ENCODE peak calls at places on chromosome 19, in five cellular contexts. V, F, Z, J and H are unnamed samples.

GRCh38 chr19:55146648-55147218 is 2.3 kb downstream of the TNNT1 start:
- DNase-seq in V (peak), F (peak), Z (no peak), J (no peak), H (no peak)

GRCh38 chr19:1672769-1673644 is 20.6 kb upstream of the TCF3 start:
- DNase-seq in V (no peak), F (no peak), Z (no peak), J (no peak), H (no peak)

GRCh38 chr19:31962565-31962996 is 382.8 kb upstream of the ZNF507 start:
- DNase-seq in V (no peak), F (no peak), Z (no peak), J (no peak), H (no peak)

GRCh38 chr19:40691421-40692211 is 1.2 kb upstream of the NUMBL start:
- DNase-seq in V (peak), F (peak), Z (no peak), J (no peak), H (no peak)

GRCh38 chr19:7579182-7579581 is 16.5 kb upstream of the CAMSAP3 start:
- DNase-seq in V (no peak), F (no peak), Z (no peak), J (no peak), H (no peak)

GRCh38 chr19:46542428-46543230 is 47.0 kb upstream of the PNMA8B start:
- DNase-seq in V (peak), F (peak), Z (peak), J (peak), H (peak)

GRCh38 chr19:39943586-39943985 is 9.2 kb upstream of the FCGBP start:
- DNase-seq in V (no peak), F (no peak), Z (peak), J (no peak), H (no peak)

GRCh38 chr19:52987221-52987620 is 24.5 kb upstream of the ZNF816 start:
- DNase-seq in V (no peak), F (no peak), Z (no peak), J (no peak), H (no peak)

GRCh38 chr19:13095934-13096890 is 6.4 kb downstream of the LYL1 start:
- DNase-seq in V (peak), F (no peak), Z (no peak), J (no peak), H (no peak)

GRCh38 chr19:13154911-13155471 is 4.8 kb downstream of the IER2 start:
- DNase-seq in V (peak), F (peak), Z (peak), J (peak), H (no peak)

GRCh38 chr19:47351545-47351944 is 2.4 kb downstream of the DHX34 start:
- DNase-seq in V (no peak), F (peak), Z (peak), J (no peak), H (no peak)

GRCh38 chr19:45514376-45515051 is 7.2 kb downstream of the VASP start:
- DNase-seq in V (no peak), F (no peak), Z (peak), J (no peak), H (no peak)

GRCh38 chr19:46606681-46607440 is 5.7 kb downstream of the CALM3 start:
- DNase-seq in V (no peak), F (no peak), Z (no peak), J (no peak), H (no peak)

GRCh38 chr19:46016426-46017094 is 6.3 kb downstream of the PGLYRP1 start:
- DNase-seq in V (peak), F (peak), Z (peak), J (peak), H (no peak)

GRCh38 chr19:13010038-13010991 is 15.0 kb downstream of the NFIX start:
- DNase-seq in V (no peak), F (peak), Z (no peak), J (no peak), H (no peak)

GRCh38 chr19:41849067-41849466 is 4.2 kb downstream of the DMRTC2 start:
- DNase-seq in V (no peak), F (no peak), Z (no peak), J (no peak), H (no peak)

GRCh38 chr19:46753420-46754155 is 7.3 kb upstream of the STRN4 start:
- DNase-seq in V (peak), F (peak), Z (peak), J (no peak), H (no peak)

GRCh38 chr19:55673465-55673864 is 1.6 kb upstream of the EPN1 start:
- DNase-seq in V (no peak), F (no peak), Z (no peak), J (no peak), H (no peak)

GRCh38 chr19:46776927-46777911 is 11.2 kb downstream of the SLC1A5 start:
- DNase-seq in V (peak), F (peak), Z (no peak), J (no peak), H (no peak)

GRCh38 chr19:54905908-54906511 is at the start of gene NCR1:
- DNase-seq in V (no peak), F (no peak), Z (no peak), J (no peak), H (no peak)

GRCh38 chr19:13689050-13689449 is 75.3 kb upstream of the MRI1 start:
- DNase-seq in V (no peak), F (peak), Z (peak), J (no peak), H (no peak)

GRCh38 chr19:39845621-39846175 is 481 bp downstream of the FBL start:
- DNase-seq in V (peak), F (peak), Z (no peak), J (no peak), H (no peak)

GRCh38 chr19:54106716-54107115 is 4.1 kb downstream of the NDUFA3 start:
- DNase-seq in V (no peak), F (no peak), Z (no peak), J (no peak), H (no peak)

GRCh38 chr19:31548941-31549340 is 199.7 kb upstream of the TSHZ3 start:
- DNase-seq in V (peak), F (peak), Z (peak), J (no peak), H (no peak)

GRCh38 chr19:48329167-48329891 is 4.0 kb downstream of the EMP3 start:
- DNase-seq in V (no peak), F (peak), Z (peak), J (no peak), H (no peak)

GRCh38 chr19:40672573-40673299 is 17.7 kb downstream of the NUMBL start:
- DNase-seq in V (no peak), F (no peak), Z (no peak), J (no peak), H (no peak)

GRCh38 chr19:49512970-49513745 is 697 bp downstream of the FCGRT start:
- DNase-seq in V (peak), F (peak), Z (peak), J (no peak), H (no peak)

GRCh38 chr19:38699027-38699346 is 45.3 kb downstream of the CAPN12 start:
- DNase-seq in V (no peak), F (no peak), Z (no peak), J (no peak), H (no peak)
- H3K27ac ChIP-seq in V (no peak), F (no peak), Z (peak), J (peak), H (peak)

GRCh38 chr19:35216833-35217707 is 11.5 kb downstream of the FAM187B start:
- DNase-seq in V (peak), F (no peak), Z (no peak), J (no peak), H (no peak)
- H3K27ac ChIP-seq in V (no peak), F (no peak), Z (no peak), J (peak), H (no peak)

DNA sequence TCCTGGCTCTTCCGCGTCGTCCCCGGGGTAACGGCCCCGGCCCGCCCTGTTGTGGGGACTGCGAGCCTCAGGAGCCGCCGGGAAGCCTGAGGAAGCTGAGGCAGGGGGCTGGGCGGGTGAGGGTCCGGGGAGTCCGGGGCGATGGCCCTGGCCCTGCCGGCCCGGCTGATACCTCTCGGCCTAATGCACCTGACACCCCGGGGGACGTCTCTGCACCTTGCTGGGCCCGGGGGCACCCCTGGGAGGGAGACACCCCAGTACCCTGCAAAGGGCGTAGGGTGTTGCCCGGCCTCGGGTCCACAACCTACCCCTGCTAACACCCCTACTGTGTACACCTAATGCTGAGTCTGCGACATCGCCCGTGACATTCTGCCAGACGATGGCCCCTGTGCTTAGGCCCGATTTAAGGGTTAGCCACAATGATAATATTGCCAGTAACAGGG is 410 bp downstream of the PIN1 start:
- DNase-seq in V (no peak), F (no peak), Z (no peak), J (no peak), H (no peak)
- H3K27ac ChIP-seq in V (peak), F (no peak), Z (no peak), J (peak), H (peak)

DNA sequence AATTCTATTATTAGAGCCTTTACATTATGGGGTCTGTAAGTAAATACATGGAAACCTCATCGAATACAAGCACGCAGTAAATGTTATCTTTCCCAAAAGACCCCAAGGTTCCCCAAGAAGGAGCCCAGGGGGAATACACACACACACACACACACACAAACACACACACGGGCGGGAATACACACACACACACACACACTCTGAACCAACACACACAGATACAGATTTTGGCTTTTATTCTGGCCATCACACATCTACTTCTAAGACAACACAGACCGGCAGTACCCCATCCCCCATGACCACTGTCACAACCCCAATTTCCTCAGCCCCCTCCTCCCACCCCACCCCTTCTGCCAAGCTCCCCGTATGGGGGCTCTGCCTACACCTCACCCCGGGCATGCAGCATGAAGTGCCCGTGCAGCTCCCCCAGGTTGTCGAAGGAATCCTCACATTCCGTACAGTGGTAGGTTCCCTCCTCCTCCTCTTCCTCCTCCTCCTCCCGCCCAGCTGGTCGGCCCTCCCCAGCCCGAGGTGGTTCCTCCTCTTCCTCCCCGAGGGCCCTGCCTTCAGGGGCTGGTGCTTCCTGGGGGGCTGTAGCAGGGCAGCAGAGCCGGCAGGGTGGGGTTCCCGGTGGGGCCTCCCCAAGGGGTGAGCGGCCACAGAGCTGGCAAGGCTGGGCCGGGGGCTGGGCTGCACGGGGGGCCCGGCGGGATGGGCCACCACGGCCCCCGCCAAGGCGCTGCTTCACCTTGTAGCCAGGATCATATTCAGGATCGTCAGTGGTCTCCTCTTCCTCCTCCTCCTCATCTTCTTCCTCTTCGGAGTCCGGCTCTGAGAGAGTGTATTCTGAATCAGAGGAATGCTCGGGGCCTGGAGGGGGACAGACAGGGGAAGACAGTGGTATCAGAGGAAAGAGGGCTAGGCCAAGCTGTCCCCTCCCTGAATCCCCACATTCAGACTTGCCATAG is 4.4 kb upstream of the SRRM5 start:
- DNase-seq in V (no peak), F (no peak), Z (no peak), J (no peak), H (no peak)
- H3K27ac ChIP-seq in V (no peak), F (no peak), Z (no peak), J (peak), H (peak)

DNA sequence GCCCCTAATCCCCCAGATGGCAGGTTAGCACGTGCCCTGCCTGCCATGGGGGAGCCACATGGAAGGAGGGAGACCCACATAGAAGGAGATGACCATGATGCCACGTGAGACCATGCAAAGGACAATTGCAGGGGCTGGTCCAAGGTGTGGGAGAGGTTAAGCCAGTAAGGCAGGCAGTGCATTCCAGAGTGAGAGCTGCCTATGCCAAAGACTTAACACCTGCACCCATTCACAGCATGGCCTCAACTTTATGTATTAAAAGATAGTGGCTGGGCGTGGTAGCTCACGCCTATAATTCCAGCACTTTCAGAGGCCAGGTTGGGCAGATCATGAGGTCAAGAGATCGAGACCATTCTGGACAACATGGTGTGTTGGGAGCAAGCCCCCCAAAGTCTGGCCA is 82.8 kb downstream of the ZNF429 start:
- DNase-seq in V (no peak), F (no peak), Z (no peak), J (no peak), H (no peak)
- H3K27ac ChIP-seq in V (no peak), F (no peak), Z (no peak), J (no peak), H (no peak)

DNA sequence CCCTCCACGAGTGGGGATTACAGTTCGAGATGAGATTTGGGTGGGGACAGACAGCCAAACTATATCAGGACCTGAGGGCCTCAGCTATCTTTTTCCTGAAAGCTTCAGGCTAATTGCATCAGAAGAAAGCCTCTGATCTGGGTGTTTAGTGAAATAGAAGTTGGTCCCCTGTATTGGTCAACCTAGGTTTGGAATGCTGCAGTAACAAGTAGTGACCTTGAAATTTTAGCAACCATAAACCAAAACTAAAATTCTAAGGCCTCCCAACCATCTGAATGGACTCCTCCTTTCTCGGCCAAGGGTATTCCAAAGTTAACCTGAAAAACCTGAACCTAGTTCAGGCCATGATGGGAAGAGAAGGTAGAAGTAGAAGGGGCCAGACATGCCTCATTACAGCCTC is 34.9 kb upstream of the OR10H1 start:
- DNase-seq in V (no peak), F (no peak), Z (no peak), J (no peak), H (no peak)
- H3K27ac ChIP-seq in V (no peak), F (no peak), Z (no peak), J (no peak), H (no peak)

DNA sequence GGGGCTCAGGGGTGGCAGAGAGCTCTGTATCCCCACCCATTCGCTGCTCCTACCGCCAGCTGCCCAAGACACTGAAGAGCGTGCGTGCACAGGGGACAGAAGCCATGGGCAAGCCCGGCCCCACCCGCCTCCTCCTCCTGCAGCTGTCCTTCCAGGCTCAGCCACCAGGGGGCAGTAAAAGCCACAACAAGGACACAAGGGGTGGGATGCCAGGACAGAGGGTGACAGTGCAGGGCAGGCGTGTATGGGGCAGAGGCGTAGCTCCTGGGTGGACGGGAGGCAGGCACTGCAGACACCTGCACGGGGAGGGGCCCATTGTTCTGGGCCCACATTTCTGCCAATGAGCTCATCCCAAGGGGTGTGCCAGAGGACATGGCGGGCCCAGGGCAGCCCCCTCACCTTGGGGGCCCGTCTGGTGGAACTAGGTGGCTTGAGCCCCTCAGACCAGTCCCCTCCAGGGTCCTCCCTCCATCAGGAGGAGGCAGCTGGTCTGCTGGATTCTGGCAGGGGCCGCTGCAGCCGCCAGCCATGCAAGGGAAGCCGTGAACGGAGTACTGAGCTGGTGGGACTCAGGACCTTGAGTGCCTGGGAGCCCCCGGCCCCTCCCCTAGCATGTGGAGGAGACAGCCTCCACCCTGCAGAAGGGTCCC is 61.2 kb downstream of the MLLT1 start:
- DNase-seq in V (peak), F (peak), Z (peak), J (peak), H (peak)
- H3K27ac ChIP-seq in V (peak), F (no peak), Z (no peak), J (peak), H (peak)

GRCh38 chr19:19458110-19458816 is 52.8 kb downstream of the GATAD2A start:
- DNase-seq in V (no peak), F (no peak), Z (no peak), J (no peak), H (no peak)
- H3K27ac ChIP-seq in V (no peak), F (peak), Z (no peak), J (peak), H (no peak)

GRCh38 chr19:15897026-15897737 is 692 bp downstream of the CYP4F2 start:
- DNase-seq in V (no peak), F (no peak), Z (no peak), J (no peak), H (no peak)

GRCh38 chr19:15897738-15898276 is at the start of gene CYP4F2:
- DNase-seq in V (no peak), F (no peak), Z (peak), J (no peak), H (no peak)

GRCh38 chr19:15900504-15900903 is 2.6 kb upstream of the CYP4F2 start:
- DNase-seq in V (no peak), F (no peak), Z (no peak), J (no peak), H (no peak)

GRCh38 chr19:15905026-15905425 is 7.2 kb upstream of the CYP4F2 start:
- DNase-seq in V (no peak), F (no peak), Z (no peak), J (no peak), H (no peak)

DNA sequence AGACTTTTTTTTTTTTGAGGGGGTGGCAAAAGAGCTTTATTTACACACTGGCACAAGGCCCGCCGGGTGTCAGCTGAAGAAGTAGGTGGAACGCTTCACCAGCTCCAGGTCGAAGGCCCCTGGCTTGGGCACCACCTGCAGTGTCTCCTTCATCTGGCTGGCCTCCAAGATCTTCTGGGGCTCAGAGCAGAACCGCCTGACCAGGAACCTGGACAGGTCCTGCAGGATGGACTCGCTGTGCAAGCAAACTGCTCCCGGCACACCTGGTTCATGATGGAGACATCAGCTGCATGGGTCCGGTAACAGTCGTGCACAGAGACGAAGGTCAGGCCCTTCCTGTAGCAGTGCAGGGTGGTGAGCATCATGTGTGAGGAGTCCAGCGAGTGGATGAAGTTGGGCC is 4.4 kb upstream of the CYP4F2 start:
- DNase-seq in V (no peak), F (no peak), Z (no peak), J (no peak), H (no peak)
- H3K27ac ChIP-seq in V (no peak), F (no peak), Z (no peak), J (no peak), H (no peak)

GRCh38 chr19:24073807-24074206 is 13.2 kb upstream of the ZNF254 start:
- DNase-seq in V (no peak), F (no peak), Z (no peak), J (no peak), H (no peak)

GRCh38 chr19:24074720-24075119 is 12.3 kb upstream of the ZNF254 start:
- DNase-seq in V (no peak), F (peak), Z (no peak), J (no peak), H (no peak)

GRCh38 chr19:24072720-24073119 is 14.3 kb upstream of the ZNF254 start:
- DNase-seq in V (no peak), F (no peak), Z (no peak), J (no peak), H (no peak)

GRCh38 chr19:24078688-24079087 is 8.3 kb upstream of the ZNF254 start:
- DNase-seq in V (no peak), F (no peak), Z (no peak), J (no peak), H (no peak)
- H3K27ac ChIP-seq in V (no peak), F (no peak), Z (no peak), J (no peak), H (no peak)